ENCODE peak calls at places on chromosomes 6 and 20, in nine cellular contexts. N, K, J, W, U, I, G, V and M are unnamed samples.

GRCh38 chr6:89853068-89853467 is 23.4 kb downstream of the CASP8AP2 start:
- DNase-seq in N (no peak), K (no peak), J (no peak), W (no peak), U (no peak), I (no peak), G (no peak), V (no peak), M (no peak)

GRCh38 chr20:38125157-38126056 is 39.7 kb downstream of the TGM2 start:
- DNase-seq in N (no peak), K (no peak), J (no peak), W (peak; percentile 84), U (no peak), I (peak; percentile 52), G (no peak), V (peak; percentile 71), M (no peak)

GRCh38 chr6:161226005-161226964 is 47.6 kb downstream of the AGPAT4 start:
- DNase-seq in N (no peak), K (peak; percentile 35), J (peak; percentile 32), W (no peak), U (no peak), I (no peak), G (no peak), V (no peak), M (no peak)

GRCh38 chr6:73525546-73526330 is 4.9 kb upstream of the EEF1A1 start:
- DNase-seq in N (no peak), K (no peak), J (no peak), W (no peak), U (no peak), I (no peak), G (no peak), V (no peak), M (no peak)

GRCh38 chr6:137496392-137496767 is 2.2 kb upstream of the OLIG3 start:
- DNase-seq in N (no peak), K (peak; percentile 49), J (no peak), W (no peak), U (no peak), I (no peak), G (no peak), V (no peak), M (no peak)

GRCh38 chr6:89281779-89282246 is 33.3 kb downstream of the GABRR2 start:
- DNase-seq in N (peak; percentile 28), K (peak; percentile 87), J (peak; percentile 86), W (peak; percentile 24), U (peak; percentile 47), I (no peak), G (peak; percentile 20), V (no peak), M (no peak)

GRCh38 chr20:45861157-45862075 is 4.0 kb downstream of the ZSWIM3 start:
- DNase-seq in N (no peak), K (no peak), J (no peak), W (peak; percentile 35), U (no peak), I (no peak), G (no peak), V (no peak), M (no peak)

GRCh38 chr20:63093966-63094766 is 87.4 kb upstream of the BHLHE23 start:
- DNase-seq in N (peak; percentile 2), K (no peak), J (no peak), W (no peak), U (no peak), I (peak; percentile 48), G (no peak), V (no peak), M (no peak)

GRCh38 chr20:951384-952169 is 35.4 kb upstream of the ANGPT4 start:
- DNase-seq in N (no peak), K (no peak), J (no peak), W (no peak), U (no peak), I (peak; percentile 49), G (peak; percentile 14), V (no peak), M (no peak)

GRCh38 chr6:33197431-33198048 is 2.9 kb downstream of the RXRB start:
- DNase-seq in N (no peak), K (peak; percentile 78), J (peak; percentile 73), W (peak; percentile 49), U (peak; percentile 73), I (peak; percentile 75), G (peak; percentile 80), V (peak; percentile 35), M (no peak)

GRCh38 chr20:3392756-3393155 is 14.7 kb downstream of the DNAAF9 start:
- DNase-seq in N (no peak), K (no peak), J (no peak), W (no peak), U (no peak), I (no peak), G (no peak), V (no peak), M (no peak)